ENCODE peak calls at places on chromosomes 6 and 20, in six cellular contexts. One of them, this sample, is unnamed.

GRCh38 chr6:37783831-37784584 is 35.5 kb upstream of the ZFAND3 start:
- DNase-seq in H1: no peak
- DNase-seq in PC-9: no peak
- DNase-seq in PC-3: no peak
- DNase-seq in SK-N-MC: no peak
- DNase-seq in GM23338: peak
- DNase-seq in this sample: no peak

GRCh38 chr6:132730560-132730959 is 16.7 kb upstream of the VNN1 start:
- DNase-seq in GM23338: no peak
- DNase-seq in H1: no peak
- DNase-seq in PC-3: peak
- DNase-seq in PC-9: peak
- DNase-seq in SK-N-MC: no peak
- DNase-seq in this sample: no peak

GRCh38 chr20:51342510-51343236 is 199.8 kb downstream of the NFATC2 start:
- DNase-seq in PC-9: no peak
- DNase-seq in PC-3: no peak
- DNase-seq in SK-N-MC: no peak
- DNase-seq in GM23338: no peak
- DNase-seq in H1: no peak
- DNase-seq in this sample: no peak

GRCh38 chr6:38671885-38672467 is 31.0 kb downstream of the GLO1 start:
- DNase-seq in PC-3: peak
- DNase-seq in PC-9: peak
- DNase-seq in GM23338: peak
- DNase-seq in H1: no peak
- DNase-seq in SK-N-MC: peak
- DNase-seq in this sample: no peak

GRCh38 chr6:9101920-9102319 is 666.6 kb upstream of the SLC35B3 start:
- DNase-seq in SK-N-MC: no peak
- DNase-seq in PC-9: no peak
- DNase-seq in GM23338: peak
- DNase-seq in PC-3: no peak
- DNase-seq in H1: no peak
- DNase-seq in this sample: no peak

GRCh38 chr6:151690768-151691562 is 116.5 kb upstream of the ESR1 start:
- DNase-seq in GM23338: no peak
- DNase-seq in PC-9: no peak
- DNase-seq in SK-N-MC: no peak
- DNase-seq in PC-3: no peak
- DNase-seq in H1: no peak
- DNase-seq in this sample: no peak

GRCh38 chr20:51917886-51918545 is 115.7 kb upstream of the SALL4 start:
- DNase-seq in SK-N-MC: no peak
- DNase-seq in PC-9: peak
- DNase-seq in H1: no peak
- DNase-seq in PC-3: peak
- DNase-seq in GM23338: no peak
- DNase-seq in this sample: no peak

GRCh38 chr6:149459761-149460160 is 25.1 kb downstream of the ZC3H12D start:
- DNase-seq in GM23338: no peak
- DNase-seq in SK-N-MC: no peak
- DNase-seq in PC-9: peak
- DNase-seq in PC-3: no peak
- DNase-seq in H1: no peak
- DNase-seq in this sample: no peak

GRCh38 chr20:24747015-24747712 is 201.9 kb upstream of the CST7 start:
- DNase-seq in PC-9: no peak
- DNase-seq in PC-3: no peak
- DNase-seq in SK-N-MC: no peak
- DNase-seq in H1: no peak
- DNase-seq in GM23338: no peak
- DNase-seq in this sample: no peak

GRCh38 chr20:2331901-2332565 is 36.2 kb downstream of the TGM3 start:
- DNase-seq in SK-N-MC: no peak
- DNase-seq in PC-9: no peak
- DNase-seq in H1: no peak
- DNase-seq in GM23338: no peak
- DNase-seq in PC-3: no peak
- DNase-seq in this sample: no peak

GRCh38 chr6:35435075-35435837 is 16.9 kb upstream of the FANCE start:
- DNase-seq in GM23338: no peak
- DNase-seq in H1: no peak
- DNase-seq in SK-N-MC: no peak
- DNase-seq in PC-9: no peak
- DNase-seq in PC-3: no peak
- DNase-seq in this sample: no peak

GRCh38 chr6:124073820-124074587 is 270.3 kb downstream of the NKAIN2 start:
- DNase-seq in SK-N-MC: no peak
- DNase-seq in GM23338: peak
- DNase-seq in H1: no peak
- DNase-seq in PC-9: no peak
- DNase-seq in PC-3: no peak
- DNase-seq in this sample: no peak

GRCh38 chr20:62230276-62230675 is 8.0 kb upstream of the OSBPL2 start:
- DNase-seq in GM23338: no peak
- DNase-seq in PC-3: no peak
- DNase-seq in H1: no peak
- DNase-seq in SK-N-MC: no peak
- DNase-seq in PC-9: no peak
- DNase-seq in this sample: no peak

GRCh38 chr6:105112577-105112976 is 67.2 kb downstream of the POPDC3 start:
- DNase-seq in H1: no peak
- DNase-seq in GM23338: peak
- DNase-seq in PC-3: no peak
- DNase-seq in SK-N-MC: no peak
- DNase-seq in PC-9: peak
- DNase-seq in this sample: no peak

GRCh38 chr20:58045579-58045978 is 182.9 kb downstream of the ANKRD60 start:
- DNase-seq in SK-N-MC: no peak
- DNase-seq in PC-3: no peak
- DNase-seq in H1: no peak
- DNase-seq in PC-9: no peak
- DNase-seq in GM23338: no peak
- DNase-seq in this sample: no peak

GRCh38 chr20:37389241-37389747 is 43.4 kb downstream of the SRC start:
- DNase-seq in H1: no peak
- DNase-seq in SK-N-MC: no peak
- DNase-seq in PC-9: no peak
- DNase-seq in PC-3: no peak
- DNase-seq in GM23338: no peak
- DNase-seq in this sample: no peak

GRCh38 chr20:44979090-44979621 is 12.8 kb downstream of the STK4 start:
- DNase-seq in PC-9: peak
- DNase-seq in SK-N-MC: no peak
- DNase-seq in PC-3: peak
- DNase-seq in GM23338: no peak
- DNase-seq in H1: no peak
- DNase-seq in this sample: no peak

GRCh38 chr20:40706977-40707582 is 18.0 kb upstream of the MAFB start:
- DNase-seq in PC-3: peak
- DNase-seq in PC-9: no peak
- DNase-seq in GM23338: peak
- DNase-seq in H1: no peak
- DNase-seq in SK-N-MC: no peak
- DNase-seq in this sample: no peak

GRCh38 chr6:63305278-63305677 is 14.5 kb downstream of the LGSN start:
- DNase-seq in GM23338: no peak
- DNase-seq in PC-9: no peak
- DNase-seq in H1: no peak
- DNase-seq in PC-3: no peak
- DNase-seq in SK-N-MC: no peak
- DNase-seq in this sample: no peak

GRCh38 chr6:107657755-107658461 is 166.2 kb downstream of the SCML4 start:
- DNase-seq in SK-N-MC: no peak
- DNase-seq in GM23338: peak
- DNase-seq in PC-3: no peak
- DNase-seq in H1: no peak
- DNase-seq in PC-9: peak
- DNase-seq in this sample: no peak

GRCh38 chr6:167150815-167151557 is 6.8 kb downstream of the GPR31 start:
- DNase-seq in SK-N-MC: no peak
- DNase-seq in GM23338: peak
- DNase-seq in PC-3: no peak
- DNase-seq in H1: no peak
- DNase-seq in PC-9: no peak
- DNase-seq in this sample: no peak

GRCh38 chr20:63854766-63855362 is 6.4 kb upstream of the ABHD16B start:
- DNase-seq in SK-N-MC: no peak
- DNase-seq in GM23338: no peak
- DNase-seq in PC-3: no peak
- DNase-seq in PC-9: no peak
- DNase-seq in H1: no peak
- DNase-seq in this sample: no peak

GRCh38 chr20:44626278-44626677 is 25.2 kb downstream of the ADA start:
- DNase-seq in H1: no peak
- DNase-seq in SK-N-MC: no peak
- DNase-seq in PC-3: no peak
- DNase-seq in GM23338: no peak
- DNase-seq in PC-9: no peak
- DNase-seq in this sample: no peak

GRCh38 chr6:113586413-113586812 is 270.7 kb upstream of the MARCKS start:
- DNase-seq in GM23338: no peak
- DNase-seq in PC-3: peak
- DNase-seq in PC-9: no peak
- DNase-seq in H1: no peak
- DNase-seq in SK-N-MC: no peak
- DNase-seq in this sample: peak

GRCh38 chr6:21826031-21826430 is 232.5 kb downstream of the SOX4 start:
- DNase-seq in SK-N-MC: no peak
- DNase-seq in GM23338: peak
- DNase-seq in H1: peak
- DNase-seq in PC-9: no peak
- DNase-seq in PC-3: peak
- DNase-seq in this sample: no peak

DNA sequence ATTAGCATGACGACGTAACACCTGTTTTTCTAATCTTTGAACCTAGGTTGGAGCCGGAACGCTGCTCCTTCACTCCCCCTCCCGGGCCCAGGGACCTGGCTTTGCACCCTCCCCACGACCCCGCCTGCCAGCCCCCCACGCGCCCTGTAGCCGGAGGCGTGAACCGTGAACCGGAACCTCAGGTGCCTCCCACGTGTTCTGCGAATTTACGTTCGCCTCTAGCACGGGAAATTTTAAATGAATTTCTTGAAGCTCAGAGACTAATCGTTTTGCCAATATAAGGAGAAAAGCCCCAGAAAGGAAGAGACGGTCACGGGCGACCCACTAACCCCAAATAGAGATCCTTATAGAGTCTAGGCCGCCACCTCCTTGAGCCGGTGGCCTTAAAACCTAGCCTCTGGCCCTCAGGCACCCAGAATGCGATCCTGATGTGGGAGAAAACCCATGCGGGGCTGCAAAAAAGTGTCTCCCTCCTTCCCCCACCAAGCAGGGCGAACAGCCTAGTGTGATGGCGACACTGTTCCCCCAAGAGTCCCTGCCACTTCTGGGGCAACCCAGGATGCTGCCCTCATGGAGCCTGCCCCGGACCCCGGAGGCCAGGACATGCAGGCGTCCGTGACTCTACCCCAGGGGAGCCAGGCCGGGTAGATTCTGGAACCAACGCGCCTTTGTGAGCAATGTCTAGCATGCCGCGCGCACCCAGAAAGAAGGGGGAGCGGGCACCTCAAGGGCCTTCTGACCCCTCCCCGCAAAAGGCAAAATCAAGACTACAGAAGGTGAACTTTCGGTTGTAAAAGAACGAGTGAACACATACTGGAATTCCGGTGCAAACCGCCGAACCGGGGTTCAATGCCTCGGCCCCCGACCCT is 2.7 kb upstream of the SIM1 start:
- DNase-seq in PC-3: no peak
- DNase-seq in PC-9: no peak
- DNase-seq in SK-N-MC: no peak
- DNase-seq in GM23338: peak
- DNase-seq in H1: no peak
- DNase-seq in this sample: no peak
- TF ChIP-seq EZH2 in PC-3: no peak
- TF ChIP-seq EZH2 in PC-9: no peak
- TF ChIP-seq EZH2 in SK-N-MC: no peak
- TF ChIP-seq EZH2 in GM23338: peak
- TF ChIP-seq EZH2 in H1: peak
- TF ChIP-seq EZH2 in this sample: peak

GRCh38 chr6:3228791-3229565 is 1.5 kb upstream of the TUBB2B start:
- DNase-seq in PC-3: no peak
- DNase-seq in SK-N-MC: no peak
- DNase-seq in PC-9: no peak
- DNase-seq in GM23338: peak
- DNase-seq in H1: no peak
- DNase-seq in this sample: no peak
- TF ChIP-seq EZH2 in PC-3: no peak
- TF ChIP-seq EZH2 in SK-N-MC: no peak
- TF ChIP-seq EZH2 in PC-9: no peak
- TF ChIP-seq EZH2 in GM23338: no peak
- TF ChIP-seq EZH2 in H1: no peak
- TF ChIP-seq EZH2 in this sample: peak

DNA sequence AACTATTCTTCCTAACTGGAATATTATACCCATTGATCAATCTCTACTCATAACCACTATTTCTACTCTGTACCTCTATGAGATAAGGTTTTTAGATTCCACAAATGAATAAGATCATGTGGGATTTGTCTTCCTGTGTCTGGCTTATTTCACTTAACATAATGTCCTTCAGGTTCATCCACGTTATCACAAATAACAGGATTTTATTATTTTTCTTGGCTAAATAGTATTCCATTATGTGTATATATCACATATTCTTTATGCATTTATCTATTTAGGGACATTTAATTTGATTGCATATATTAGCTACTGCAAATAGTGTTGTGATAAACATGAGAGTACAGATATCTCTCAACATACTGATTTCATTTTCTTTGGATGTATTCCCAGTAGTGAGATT is 823.0 kb upstream of the ADGRB3 start:
- DNase-seq in PC-3: no peak
- DNase-seq in H1: no peak
- DNase-seq in SK-N-MC: no peak
- DNase-seq in PC-9: no peak
- DNase-seq in GM23338: no peak
- DNase-seq in this sample: no peak
- TF ChIP-seq EZH2 in PC-3: no peak
- TF ChIP-seq EZH2 in H1: no peak
- TF ChIP-seq EZH2 in SK-N-MC: no peak
- TF ChIP-seq EZH2 in PC-9: no peak
- TF ChIP-seq EZH2 in GM23338: no peak
- TF ChIP-seq EZH2 in this sample: no peak

GRCh38 chr6:75350808-75351207 is 66.2 kb upstream of the TMEM30A start:
- DNase-seq in PC-9: no peak
- DNase-seq in SK-N-MC: no peak
- DNase-seq in GM23338: no peak
- DNase-seq in PC-3: no peak
- DNase-seq in H1: no peak
- DNase-seq in this sample: no peak

GRCh38 chr6:75350156-75350555 is 65.6 kb upstream of the TMEM30A start:
- DNase-seq in GM23338: no peak
- DNase-seq in H1: no peak
- DNase-seq in PC-9: no peak
- DNase-seq in PC-3: no peak
- DNase-seq in SK-N-MC: no peak
- DNase-seq in this sample: no peak

GRCh38 chr6:75348882-75349261 is 64.3 kb upstream of the TMEM30A start:
- DNase-seq in H1: no peak
- DNase-seq in PC-9: no peak
- DNase-seq in GM23338: no peak
- DNase-seq in PC-3: no peak
- DNase-seq in SK-N-MC: no peak
- DNase-seq in this sample: no peak

GRCh38 chr6:75347797-75348610 is 63.4 kb upstream of the TMEM30A start:
- DNase-seq in PC-9: no peak
- DNase-seq in PC-3: no peak
- DNase-seq in H1: no peak
- DNase-seq in SK-N-MC: no peak
- DNase-seq in GM23338: no peak
- DNase-seq in this sample: no peak

GRCh38 chr6:75349262-75349984 is 64.8 kb upstream of the TMEM30A start:
- DNase-seq in PC-9: no peak
- DNase-seq in SK-N-MC: no peak
- DNase-seq in PC-3: no peak
- DNase-seq in GM23338: peak
- DNase-seq in H1: no peak
- DNase-seq in this sample: no peak
- TF ChIP-seq EZH2 in PC-9: no peak
- TF ChIP-seq EZH2 in SK-N-MC: no peak
- TF ChIP-seq EZH2 in PC-3: no peak
- TF ChIP-seq EZH2 in GM23338: no peak
- TF ChIP-seq EZH2 in H1: no peak
- TF ChIP-seq EZH2 in this sample: peak